ENCODE peak calls at places on chromosomes 7 and 10, in four cellular contexts. A is K562, G is SK-N-SH, U is H1. E is an unnamed sample.
A peak's percentile ranks its signal among the peaks of the same experiment; 100 is the strongest.

GRCh38 chr7:99446096-99446495 is 7.4 kb downstream of the CPSF4 start:
- DNase-seq in A (no peak), G (no peak), U (no peak), E (no peak)

GRCh38 chr10:73762915-73763314 is 18.7 kb downstream of the SEC24C start:
- DNase-seq in A (no peak), G (no peak), U (no peak), E (no peak)

GRCh38 chr7:39272676-39273075 is 293.5 kb upstream of the YAE1 start:
- DNase-seq in A (no peak), G (no peak), U (no peak), E (no peak)

GRCh38 chr7:93923291-93923690 is 1.8 kb downstream of the GNG11 start:
- DNase-seq in A (no peak), G (no peak), U (no peak), E (no peak)

GRCh38 chr10:130927157-130927556 is 384.4 kb downstream of the TCERG1L start:
- DNase-seq in A (no peak), G (no peak), U (no peak), E (no peak)

GRCh38 chr10:127564644-127565043 is 15.5 kb downstream of the NPS start:
- DNase-seq in A (no peak), G (no peak), U (no peak), E (no peak)

GRCh38 chr10:20005638-20006037 is 189.4 kb downstream of the PLXDC2 start:
- DNase-seq in A (no peak), G (no peak), U (no peak), E (no peak)

GRCh38 chr10:26311383-26311940 is 94.9 kb downstream of the GAD2 start:
- DNase-seq in A (no peak), G (no peak), U (peak; percentile 55), E (peak; percentile 31)

GRCh38 chr10:121721257-121721656 is 123.0 kb upstream of the FGFR2 start:
- DNase-seq in A (no peak), G (no peak), U (no peak), E (no peak)

GRCh38 chr7:44978511-44979366 is at the start of gene MYO1G:
- DNase-seq in A (no peak), G (no peak), U (peak; percentile 44), E (no peak)

GRCh38 chr10:100697070-100697469 is 48.3 kb upstream of the PAX2 start:
- DNase-seq in A (no peak), G (no peak), U (no peak), E (no peak)

GRCh38 chr10:54796876-54797275 is 4.2 kb downstream of the PCDH15 start:
- DNase-seq in A (no peak), G (no peak), U (no peak), E (no peak)

GRCh38 chr7:107932851-107933250 is 41.9 kb downstream of the DLD start:
- DNase-seq in A (no peak), G (no peak), U (no peak), E (no peak)

GRCh38 chr7:127838816-127839415 is 186.9 kb downstream of the SND1 start:
- DNase-seq in A (peak; percentile 94), G (no peak), U (no peak), E (no peak)

GRCh38 chr10:96395931-96396877 is 37.4 kb upstream of the OPALIN start:
- DNase-seq in A (peak; percentile 70), G (peak; percentile 87), U (peak; percentile 79), E (peak; percentile 77)

GRCh38 chr7:22732556-22733126 is 5.6 kb downstream of the IL6 start:
- DNase-seq in A (no peak), G (no peak), U (no peak), E (no peak)

GRCh38 chr10:107553470-107553869 is 389.0 kb upstream of the SORCS1 start:
- DNase-seq in A (no peak), G (no peak), U (no peak), E (no peak)

GRCh38 chr10:48452879-48453412 is 146.5 kb downstream of the MAPK8 start:
- DNase-seq in A (no peak), G (no peak), U (no peak), E (no peak)

GRCh38 chr7:108012499-108013430 is 9.8 kb upstream of the LAMB1 start:
- DNase-seq in A (peak; percentile 88), G (no peak), U (no peak), E (no peak)

GRCh38 chr7:105792488-105793370 is 83.7 kb downstream of the ATXN7L1 start:
- DNase-seq in A (no peak), G (no peak), U (no peak), E (no peak)

GRCh38 chr10:61836888-61837747 is 64.4 kb upstream of the ARID5B start:
- DNase-seq in A (no peak), G (no peak), U (no peak), E (no peak)

GRCh38 chr7:34653787-34654186 is 4.2 kb upstream of the NPSR1 start:
- DNase-seq in A (no peak), G (no peak), U (no peak), E (no peak)

GRCh38 chr7:2680792-2681490 is 7.1 kb upstream of the AMZ1 start:
- DNase-seq in A (peak; percentile 82), G (peak; percentile 94), U (peak; percentile 95), E (peak; percentile 89)

GRCh38 chr10:132539431-132539839 is 1.8 kb downstream of the INPP5A start:
- DNase-seq in A (no peak), G (no peak), U (no peak), E (peak; percentile 6)

GRCh38 chr10:6023661-6024333 is 38.4 kb downstream of the IL2RA start:
- DNase-seq in A (no peak), G (no peak), U (no peak), E (no peak)

GRCh38 chr7:98569606-98570337 is 47.3 kb upstream of the NPTX2 start:
- DNase-seq in A (peak; percentile 22), G (no peak), U (no peak), E (no peak)

GRCh38 chr7:152436279-152437147 is 710 bp upstream of the KMT2C start:
- DNase-seq in A (peak; percentile 98), G (peak; percentile 100), U (peak; percentile 97), E (peak; percentile 95)

GRCh38 chr7:105389090-105389650 is 449 bp upstream of the SRPK2 start:
- DNase-seq in A (peak; percentile 79), G (no peak), U (peak; percentile 74), E (peak; percentile 50)

GRCh38 chr10:111076191-111076681 is 593 bp upstream of the ADRA2A start:
- DNase-seq in A (peak; percentile 29), G (peak; percentile 93), U (peak; percentile 96), E (peak; percentile 92)

GRCh38 chr10:34031410-34031809 is 696.9 kb upstream of the NRP1 start:
- DNase-seq in A (no peak), G (no peak), U (no peak), E (no peak)

GRCh38 chr10:89144836-89145235 is 62.3 kb downstream of the CH25H start:
- DNase-seq in A (no peak), G (no peak), U (no peak), E (no peak)

GRCh38 chr7:47950714-47951113 is 2.4 kb upstream of the PKD1L1 start:
- DNase-seq in A (peak; percentile 5), G (no peak), U (no peak), E (peak; percentile 34)

GRCh38 chr7:8185907-8186306 is 76.1 kb downstream of the ICA1 start:
- DNase-seq in A (no peak), G (no peak), U (no peak), E (no peak)

DNA sequence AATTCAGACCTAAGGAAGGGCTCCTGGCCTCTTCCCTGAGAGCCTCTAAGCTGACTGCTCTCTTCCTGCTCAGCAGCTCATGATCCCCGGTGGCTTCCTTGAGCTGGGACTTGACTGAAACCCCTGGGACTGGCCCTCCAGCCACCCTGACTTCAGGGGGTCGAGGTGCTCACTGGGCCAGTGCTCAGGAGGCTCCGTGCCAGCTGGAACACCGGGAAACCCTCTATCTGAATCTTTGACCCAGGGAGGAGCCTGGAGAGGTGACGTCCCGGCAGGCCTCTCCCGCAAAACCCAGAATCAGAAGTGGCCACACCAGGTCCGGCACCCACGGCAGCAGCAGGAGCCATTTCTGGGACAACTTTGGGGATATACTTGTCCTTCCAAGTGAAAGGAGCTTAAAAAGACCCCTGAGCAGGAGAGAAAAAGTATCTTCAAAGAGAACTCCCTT is 110.7 kb downstream of the WDR37 start:
- DNase-seq in A (no peak), G (no peak), U (no peak), E (peak; percentile 6)
- TF ChIP-seq TEAD4 in A (no peak), G (no peak), U (no peak), E (no peak)

GRCh38 chr10:91191581-91191919 is 28.9 kb upstream of the PCGF5 start:
- DNase-seq in A (no peak), G (no peak), U (no peak), E (no peak)

GRCh38 chr10:91197044-91197651 is 23.3 kb upstream of the PCGF5 start:
- DNase-seq in A (no peak), G (no peak), U (no peak), E (no peak)

GRCh38 chr10:91196268-91197043 is 24.0 kb upstream of the PCGF5 start:
- DNase-seq in A (no peak), G (no peak), U (no peak), E (no peak)

GRCh38 chr10:91190876-91191580 is 29.4 kb upstream of the PCGF5 start:
- DNase-seq in A (no peak), G (no peak), U (no peak), E (no peak)

GRCh38 chr10:91194497-91195179 is 25.8 kb upstream of the PCGF5 start:
- DNase-seq in A (no peak), G (no peak), U (no peak), E (no peak)
- TF ChIP-seq TEAD4 in A (no peak), G (no peak), U (no peak), E (no peak)

GRCh38 chr7:137882261-137882668 is 35.5 kb upstream of the DGKI start:
- DNase-seq in A (peak; percentile 89), G (peak; percentile 36), U (no peak), E (no peak)
- TF ChIP-seq TEAD4 in A (no peak), G (peak; percentile 88), U (no peak), E (no peak)

DNA sequence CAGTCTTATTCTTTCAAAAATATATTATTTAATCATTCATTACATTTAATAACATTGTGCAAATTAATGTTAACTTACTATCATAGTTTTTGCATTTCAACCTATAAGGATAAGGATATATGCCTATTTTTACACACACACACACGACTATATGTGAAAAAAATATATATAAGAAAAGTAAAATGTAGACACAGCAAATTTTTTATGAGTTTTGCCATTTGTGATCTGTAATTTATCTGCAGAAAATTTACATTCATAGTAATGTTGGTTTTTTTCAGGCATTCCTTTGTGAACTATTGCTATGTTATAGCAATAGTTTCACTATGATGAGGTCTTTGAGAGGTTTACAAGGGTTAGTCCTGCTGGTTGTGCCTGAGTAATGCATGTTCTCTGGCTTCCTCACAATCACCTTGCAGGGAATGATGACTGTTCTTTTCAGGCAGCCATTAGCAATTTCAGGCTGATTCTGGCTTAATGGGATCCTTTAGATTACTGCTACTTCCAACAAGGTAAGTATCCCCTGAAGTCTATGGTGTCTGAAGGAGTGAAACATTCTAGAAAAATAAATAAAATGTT is 183.7 kb upstream of the CDK1 start:
- DNase-seq in A (no peak), G (no peak), U (no peak), E (no peak)
- TF ChIP-seq TEAD4 in A (no peak), G (no peak), U (no peak), E (no peak)

GRCh38 chr7:95421847-95422444 is 12.9 kb downstream of the PON2 start:
- DNase-seq in A (no peak), G (no peak), U (no peak), E (no peak)
- TF ChIP-seq TEAD4 in A (no peak), G (no peak), U (no peak), E (no peak)

E was measured in WTC11.